ENCODE peak calls at places on chromosomes 16 and 17, in four cellular contexts. U is heart left ventricle, C is mesendoderm, O is MV-4-11. B is an unnamed sample.

GRCh38 chr16:89864421-89864820 is 9.0 kb upstream of the TCF25 start:
- DNase-seq in U (no peak), C (no peak), O (peak), B (no peak)

GRCh38 chr16:81448154-81449131 is 3.8 kb downstream of the CMIP start:
- DNase-seq in U (no peak), C (no peak), O (no peak), B (no peak)

GRCh38 chr16:57618306-57619132 is 9.9 kb upstream of the ADGRG1 start:
- DNase-seq in U (no peak), C (no peak), O (no peak), B (no peak)

GRCh38 chr17:81371910-81372760 is 23.1 kb upstream of the BAHCC1 start:
- DNase-seq in U (peak), C (peak), O (peak), B (no peak)

GRCh38 chr17:50317121-50317520 is 28.8 kb upstream of the XYLT2 start:
- DNase-seq in U (no peak), C (no peak), O (no peak), B (no peak)

GRCh38 chr17:35244345-35245195 is 1.7 kb downstream of the SLFN5 start:
- DNase-seq in U (peak), C (peak), O (peak), B (peak)

GRCh38 chr17:48930435-48930873 is 14.2 kb downstream of the SNF8 start:
- DNase-seq in U (no peak), C (no peak), O (no peak), B (no peak)

GRCh38 chr16:46801428-46802049 is 29.4 kb downstream of the C16orf87 start:
- DNase-seq in U (no peak), C (peak), O (no peak), B (no peak)

GRCh38 chr17:68378202-68379149 is 78.8 kb downstream of the WIPI1 start:
- DNase-seq in U (peak), C (peak), O (no peak), B (peak)

GRCh38 chr17:80732268-80732667 is 187.6 kb downstream of the RPTOR start:
- DNase-seq in U (no peak), C (peak), O (no peak), B (no peak)

B was measured in esophagus muscularis mucosa.